ENCODE peak calls at places on chromosomes 13 and 19, in six cellular contexts. P is MCF 10A; T is activated CD8-positive, alpha-beta memory T cell treated with anti-CD3 and anti-CD28 coated beads, Interleukin-2, amount 10 ng/mL, durations not matched to agents 7 days and 5 days; D is D341Med; H is activated naive CD4-positive, alpha-beta T cell; V is stimulated activated CD8-positive, alpha-beta memory T cell treated with anti-CD3 and anti-CD28 coated beads, Interleukin-2, amount 100 ng/mL, for 1 hour. X is an unnamed sample.

GRCh38 chr13:50334944-50335343 is 319.7 kb downstream of the KCNRG start:
- DNase-seq in H (no peak), P (no peak), V (no peak), D (no peak), T (no peak), X (no peak)

GRCh38 chr19:32875428-32875827 is 5.9 kb upstream of the SLC7A9 start:
- DNase-seq in H (no peak), V (no peak), D (no peak), T (no peak), P (no peak), X (no peak)

GRCh38 chr13:111909971-111910671 is 156.8 kb upstream of the SOX1 start:
- DNase-seq in H (no peak), D (peak; percentile 6), T (peak; percentile 30), V (no peak), P (no peak), X (no peak)

GRCh38 chr13:46866150-46866549 is 30.7 kb downstream of the HTR2A start:
- DNase-seq in D (peak; percentile 37), H (no peak), V (no peak), P (peak; percentile 57), T (no peak), X (peak; percentile 2)

GRCh38 chr13:73072501-73072900 is 13.7 kb downstream of the KLF5 start:
- DNase-seq in D (no peak), H (no peak), V (no peak), T (no peak), P (no peak), X (no peak)

GRCh38 chr13:113786262-113786841 is 27.3 kb downstream of the TMEM255B start:
- DNase-seq in V (no peak), T (no peak), P (peak; percentile 15), H (no peak), D (no peak), X (no peak)

GRCh38 chr19:34957830-34958751 is 5.9 kb downstream of the ZNF792 start:
- DNase-seq in P (no peak), T (no peak), H (no peak), D (no peak), V (no peak), X (no peak)

GRCh38 chr13:114339779-114340534 is 25.7 kb downstream of the CHAMP1 start:
- DNase-seq in P (peak; percentile 71), T (peak; percentile 82), D (peak; percentile 74), H (no peak), V (peak; percentile 24), X (peak; percentile 52)

GRCh38 chr13:108609353-108609752 is 20.1 kb upstream of the MYO16 start:
- DNase-seq in D (no peak), H (no peak), V (no peak), P (peak; percentile 53), T (no peak), X (no peak)

GRCh38 chr19:2253106-2254051 is 2.8 kb downstream of the JSRP1 start:
- DNase-seq in V (no peak), P (no peak), H (no peak), T (peak; percentile 55), D (peak; percentile 39), X (peak; percentile 49)

X was measured in stimulated activated CD4-positive, alpha-beta T cell treated with anti-CD3 and anti-CD28 coated beads, Interleukin-15, amount 100 ng/mL, for 24 hours.